ENCODE peak calls at places on chromosomes 5 and 9, in six cellular contexts. T is occipital lobe; F is prostate gland; L is RWPE1; X is GM20000; R is stimulated activated CD4-positive, alpha-beta T cell treated with anti-CD3 and anti-CD28 coated beads, TNF-alpha, amount 100 ng/mL, for 1 hour. Y is an unnamed sample.

GRCh38 chr5:111069839-111070238 is 1.7 kb upstream of the TSLP start:
- DNase-seq in X (no peak), T (no peak), F (no peak), L (no peak), R (no peak), Y (no peak)

GRCh38 chr5:115306011-115306530 is 9.6 kb upstream of the CCDC112 start:
- DNase-seq in T (no peak), F (peak), L (no peak), R (no peak), X (no peak), Y (no peak)

GRCh38 chr9:22103650-22104575 is 94.8 kb upstream of the CDKN2B start:
- DNase-seq in T (no peak), R (no peak), L (no peak), X (no peak), F (no peak), Y (no peak)

GRCh38 chr5:43033845-43034590 is 6.1 kb downstream of the ANXA2R start:
- DNase-seq in R (no peak), T (no peak), F (no peak), L (no peak), X (no peak), Y (no peak)

GRCh38 chr9:135612981-135613910 is 26.1 kb downstream of the GLT6D1 start:
- DNase-seq in X (no peak), F (no peak), L (no peak), R (no peak), T (no peak), Y (no peak)

GRCh38 chr5:151427258-151427657 is 20.1 kb upstream of the SLC36A1 start:
- DNase-seq in F (no peak), X (peak), R (no peak), T (no peak), L (no peak), Y (no peak)

GRCh38 chr9:135198889-135199288 is 111.4 kb downstream of the OLFM1 start:
- DNase-seq in R (no peak), X (no peak), T (no peak), L (no peak), F (no peak), Y (no peak)

GRCh38 chr5:138850854-138851253 is 24.3 kb downstream of the LRRTM2 start:
- DNase-seq in T (no peak), F (no peak), L (no peak), X (no peak), R (no peak), Y (no peak)

GRCh38 chr5:160356550-160357347 is 13.7 kb downstream of the C1QTNF2 start:
- DNase-seq in F (no peak), X (no peak), R (no peak), T (no peak), L (no peak), Y (no peak)

GRCh38 chr5:74415695-74416102 is 224.8 kb downstream of the ENC1 start:
- DNase-seq in F (no peak), T (no peak), X (no peak), L (no peak), R (no peak), Y (no peak)

GRCh38 chr9:98942906-98943681 is 613 bp upstream of the COL15A1 start:
- DNase-seq in R (no peak), F (no peak), X (peak), T (no peak), L (no peak), Y (no peak)

GRCh38 chr5:158384535-158385421 is 525.8 kb upstream of the CLINT1 start:
- DNase-seq in F (no peak), R (no peak), L (peak), T (no peak), X (no peak), Y (no peak)

GRCh38 chr5:136056771-136057335 is 28.1 kb downstream of the TGFBI start:
- DNase-seq in R (no peak), X (no peak), L (no peak), T (no peak), F (no peak), Y (no peak)

GRCh38 chr5:151553695-151554094 is 37.4 kb downstream of the FAT2 start:
- DNase-seq in F (no peak), T (no peak), X (no peak), R (no peak), L (no peak), Y (no peak)

GRCh38 chr5:176846335-176847140 is 36.2 kb downstream of the UNC5A start:
- DNase-seq in T (no peak), X (no peak), L (no peak), R (no peak), F (no peak), Y (no peak)

GRCh38 chr5:9653811-9654210 is 23.7 kb upstream of the TAS2R1 start:
- DNase-seq in T (peak), X (peak), F (peak), L (peak), R (no peak), Y (no peak)

GRCh38 chr9:90647843-90648242 is 5.2 kb upstream of the DIRAS2 start:
- DNase-seq in F (no peak), L (no peak), R (no peak), X (no peak), T (no peak), Y (no peak)

GRCh38 chr5:17127743-17128231 is 89.6 kb upstream of the BASP1 start:
- DNase-seq in X (no peak), F (no peak), L (peak), T (no peak), R (no peak), Y (no peak)

GRCh38 chr9:69674112-69674511 is 1.9 kb upstream of the APBA1 start:
- DNase-seq in F (no peak), T (no peak), X (no peak), R (no peak), L (no peak), Y (no peak)

GRCh38 chr5:80156156-80156555 is 99.7 kb downstream of the SERINC5 start:
- DNase-seq in R (no peak), L (no peak), F (no peak), T (no peak), X (no peak), Y (no peak)

GRCh38 chr5:159801303-159801702 is 115.0 kb upstream of the ADRA1B start:
- DNase-seq in T (no peak), R (no peak), F (no peak), L (no peak), X (no peak), Y (no peak)

GRCh38 chr5:9058666-9059065 is 487.2 kb downstream of the SEMA5A start:
- DNase-seq in X (no peak), L (no peak), F (no peak), R (no peak), T (no peak), Y (no peak)

GRCh38 chr9:127742435-127743088 is 7.5 kb upstream of the TOR2A start:
- DNase-seq in F (no peak), T (no peak), L (peak), R (no peak), X (no peak), Y (no peak)

GRCh38 chr9:113909421-113909820 is 33.3 kb downstream of the ZNF618 start:
- DNase-seq in X (no peak), F (no peak), L (no peak), T (no peak), R (no peak), Y (no peak)

GRCh38 chr9:122168356-122168755 is 8.6 kb downstream of the MORN5 start:
- DNase-seq in L (no peak), F (no peak), X (no peak), T (no peak), R (no peak), Y (no peak)

GRCh38 chr5:5360363-5360762 is 62.1 kb upstream of the ICE1 start:
- DNase-seq in T (no peak), F (no peak), X (no peak), R (no peak), L (no peak), Y (no peak)